ENCODE peak calls at places on chromosomes 16 and 17, in five cellular contexts. One of them, this sample, is unnamed.

GRCh38 chr16:52386694-52387093 is 160.2 kb downstream of the TOX3 start:
- DNase-seq in HEK293T: no peak
- DNase-seq in SK-N-SH: no peak
- DNase-seq in GM12878: no peak
- DNase-seq in HepG2: no peak
- DNase-seq in this sample: no peak

GRCh38 chr17:48025040-48025903 is 12.3 kb downstream of the COPZ2 start:
- DNase-seq in HEK293T: peak; percentile 98
- DNase-seq in SK-N-SH: peak; percentile 97
- DNase-seq in GM12878: peak; percentile 70
- DNase-seq in HepG2: peak; percentile 94
- DNase-seq in this sample: peak; percentile 97

GRCh38 chr16:47018223-47018891 is 44.9 kb upstream of the DNAJA2 start:
- DNase-seq in HEK293T: peak; percentile 81
- DNase-seq in SK-N-SH: peak; percentile 76
- DNase-seq in GM12878: peak; percentile 98
- DNase-seq in HepG2: peak; percentile 73
- DNase-seq in this sample: peak; percentile 58

GRCh38 chr17:34163681-34164080 is 91.4 kb upstream of the CCL2 start:
- DNase-seq in HEK293T: peak; percentile 9
- DNase-seq in SK-N-SH: peak; percentile 60
- DNase-seq in GM12878: no peak
- DNase-seq in HepG2: peak; percentile 9
- DNase-seq in this sample: peak; percentile 34

GRCh38 chr17:49260011-49260921 is 29.7 kb upstream of the PHOSPHO1 start:
- DNase-seq in HEK293T: peak; percentile 67
- DNase-seq in SK-N-SH: peak; percentile 81
- DNase-seq in GM12878: no peak
- DNase-seq in HepG2: peak; percentile 35
- DNase-seq in this sample: peak; percentile 39

GRCh38 chr17:75231071-75231470 is 25.6 kb downstream of the NUP85 start:
- DNase-seq in HEK293T: no peak
- DNase-seq in SK-N-SH: no peak
- DNase-seq in GM12878: no peak
- DNase-seq in HepG2: no peak
- DNase-seq in this sample: no peak

GRCh38 chr16:12458591-12459400 is 344.9 kb downstream of the CPPED1 start:
- DNase-seq in HEK293T: no peak
- DNase-seq in SK-N-SH: no peak
- DNase-seq in GM12878: no peak
- DNase-seq in HepG2: no peak
- DNase-seq in this sample: no peak

GRCh38 chr17:28901866-28902818 is 737 bp downstream of the DHRS13 start:
- DNase-seq in HEK293T: peak; percentile 35
- DNase-seq in SK-N-SH: peak; percentile 83
- DNase-seq in GM12878: no peak
- DNase-seq in HepG2: no peak
- DNase-seq in this sample: peak; percentile 76

GRCh38 chr17:57987582-57988300 is at the start of gene VEZF1:
- DNase-seq in HEK293T: peak; percentile 74
- DNase-seq in SK-N-SH: peak; percentile 96
- DNase-seq in GM12878: no peak
- DNase-seq in HepG2: peak; percentile 68
- DNase-seq in this sample: peak; percentile 92

GRCh38 chr16:47136101-47136820 is 7.5 kb downstream of the NETO2 start:
- DNase-seq in HEK293T: no peak
- DNase-seq in SK-N-SH: no peak
- DNase-seq in GM12878: no peak
- DNase-seq in HepG2: peak; percentile 13
- DNase-seq in this sample: no peak

GRCh38 chr17:9432867-9433495 is 142.6 kb downstream of the STX8 start:
- DNase-seq in HEK293T: no peak
- DNase-seq in SK-N-SH: no peak
- DNase-seq in GM12878: no peak
- DNase-seq in HepG2: no peak
- DNase-seq in this sample: no peak

GRCh38 chr16:81600275-81600674 is 155.7 kb downstream of the CMIP start:
- DNase-seq in HEK293T: no peak
- DNase-seq in SK-N-SH: peak; percentile 81
- DNase-seq in GM12878: no peak
- DNase-seq in HepG2: peak; percentile 84
- DNase-seq in this sample: no peak

GRCh38 chr16:57759131-57759530 is 23.6 kb downstream of the KATNB1 start:
- DNase-seq in HEK293T: no peak
- DNase-seq in SK-N-SH: no peak
- DNase-seq in GM12878: no peak
- DNase-seq in HepG2: no peak
- DNase-seq in this sample: no peak

GRCh38 chr17:13329421-13329820 is 272.3 kb downstream of the HS3ST3A1 start:
- DNase-seq in HEK293T: no peak
- DNase-seq in SK-N-SH: no peak
- DNase-seq in GM12878: no peak
- DNase-seq in HepG2: no peak
- DNase-seq in this sample: no peak

GRCh38 chr17:17739388-17740066 is 58.3 kb downstream of the RAI1 start:
- DNase-seq in HEK293T: no peak
- DNase-seq in SK-N-SH: peak; percentile 78
- DNase-seq in GM12878: no peak
- DNase-seq in HepG2: no peak
- DNase-seq in this sample: peak; percentile 81

GRCh38 chr17:79793924-79794304 is 3.0 kb downstream of the CBX8 start:
- DNase-seq in HEK293T: peak; percentile 51
- DNase-seq in SK-N-SH: peak; percentile 94
- DNase-seq in GM12878: no peak
- DNase-seq in HepG2: no peak
- DNase-seq in this sample: peak; percentile 76

GRCh38 chr16:27704252-27704651 is 154.3 kb downstream of the KATNIP start:
- DNase-seq in HEK293T: no peak
- DNase-seq in SK-N-SH: no peak
- DNase-seq in GM12878: no peak
- DNase-seq in HepG2: no peak
- DNase-seq in this sample: no peak

GRCh38 chr17:34246872-34247271 is 8.2 kb upstream of the CCL2 start:
- DNase-seq in HEK293T: no peak
- DNase-seq in SK-N-SH: no peak
- DNase-seq in GM12878: no peak
- DNase-seq in HepG2: no peak
- DNase-seq in this sample: no peak

GRCh38 chr16:15988268-15989013 is 39.0 kb downstream of the ABCC1 start:
- DNase-seq in HEK293T: no peak
- DNase-seq in SK-N-SH: no peak
- DNase-seq in GM12878: no peak
- DNase-seq in HepG2: no peak
- DNase-seq in this sample: peak; percentile 87

GRCh38 chr17:81991684-81992513 is 14.5 kb downstream of the ASPSCR1 start:
- DNase-seq in HEK293T: no peak
- DNase-seq in SK-N-SH: peak; percentile 81
- DNase-seq in GM12878: no peak
- DNase-seq in HepG2: peak; percentile 98
- DNase-seq in this sample: no peak

GRCh38 chr17:80718428-80718827 is 173.8 kb downstream of the RPTOR start:
- DNase-seq in HEK293T: no peak
- DNase-seq in SK-N-SH: no peak
- DNase-seq in GM12878: no peak
- DNase-seq in HepG2: peak; percentile 21
- DNase-seq in this sample: no peak

GRCh38 chr17:8747731-8748130 is 3.1 kb upstream of the CCDC42 start:
- DNase-seq in HEK293T: no peak
- DNase-seq in SK-N-SH: no peak
- DNase-seq in GM12878: no peak
- DNase-seq in HepG2: no peak
- DNase-seq in this sample: no peak

GRCh38 chr17:21355586-21355985 is 20.6 kb upstream of the KCNJ12 start:
- DNase-seq in HEK293T: no peak
- DNase-seq in SK-N-SH: no peak
- DNase-seq in GM12878: no peak
- DNase-seq in HepG2: no peak
- DNase-seq in this sample: no peak

GRCh38 chr17:44385287-44386181 is 3.9 kb downstream of the ITGA2B start:
- DNase-seq in HEK293T: peak; percentile 94
- DNase-seq in SK-N-SH: peak; percentile 97
- DNase-seq in GM12878: no peak
- DNase-seq in HepG2: peak; percentile 65
- DNase-seq in this sample: peak; percentile 93

GRCh38 chr16:70703041-70703834 is 17.4 kb upstream of the MTSS2 start:
- DNase-seq in HEK293T: peak; percentile 38
- DNase-seq in SK-N-SH: peak; percentile 88
- DNase-seq in GM12878: no peak
- DNase-seq in HepG2: peak; percentile 79
- DNase-seq in this sample: peak; percentile 38

GRCh38 chr16:70657956-70658355 is 11.6 kb downstream of the IL34 start:
- DNase-seq in HEK293T: no peak
- DNase-seq in SK-N-SH: no peak
- DNase-seq in GM12878: no peak
- DNase-seq in HepG2: no peak
- DNase-seq in this sample: no peak

GRCh38 chr17:21001813-21002221 is 41.0 kb downstream of the USP22 start:
- DNase-seq in HEK293T: no peak
- DNase-seq in SK-N-SH: no peak
- DNase-seq in GM12878: no peak
- DNase-seq in HepG2: no peak
- DNase-seq in this sample: no peak

GRCh38 chr17:67066717-67067116 is 22.4 kb downstream of the CACNG1 start:
- DNase-seq in HEK293T: no peak
- DNase-seq in SK-N-SH: no peak
- DNase-seq in GM12878: no peak
- DNase-seq in HepG2: no peak
- DNase-seq in this sample: no peak

GRCh38 chr16:87002717-87003413 is 314.3 kb downstream of the C16orf95 start:
- DNase-seq in HEK293T: no peak
- DNase-seq in SK-N-SH: no peak
- DNase-seq in GM12878: no peak
- DNase-seq in HepG2: no peak
- DNase-seq in this sample: no peak

GRCh38 chr17:52709724-52710123 is 551.2 kb upstream of the CA10 start:
- DNase-seq in HEK293T: no peak
- DNase-seq in SK-N-SH: no peak
- DNase-seq in GM12878: no peak
- DNase-seq in HepG2: no peak
- DNase-seq in this sample: no peak

DNA sequence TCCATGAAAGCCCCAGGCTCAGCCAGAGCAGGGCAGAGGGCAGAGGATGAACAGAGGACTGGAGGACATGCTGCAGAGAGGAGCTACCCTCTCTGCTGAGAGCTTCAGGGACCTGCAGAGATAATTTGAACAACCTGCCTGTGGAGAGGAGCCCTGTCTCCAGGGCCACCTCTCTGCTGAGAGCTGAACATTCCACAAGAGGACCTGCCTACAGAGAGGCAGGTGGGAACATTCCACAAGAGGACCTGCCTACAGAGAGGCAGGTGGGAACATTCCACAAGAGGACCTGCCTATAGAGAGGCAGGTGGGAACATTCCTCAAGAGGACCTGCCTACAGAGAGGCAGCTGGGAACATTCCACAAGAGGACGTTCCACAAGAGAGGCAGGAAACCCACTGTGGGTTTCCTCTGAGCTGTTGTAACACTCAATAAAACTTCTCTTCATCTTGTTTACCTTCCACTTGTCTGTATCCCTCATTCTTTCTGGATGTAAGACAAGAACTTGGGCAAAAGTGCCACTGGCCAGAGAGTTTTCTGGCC is 551.9 kb upstream of the CA10 start:
- DNase-seq in HEK293T: no peak
- DNase-seq in SK-N-SH: no peak
- DNase-seq in GM12878: no peak
- DNase-seq in HepG2: no peak
- DNase-seq in this sample: no peak
- TF ChIP-seq FOXM1 in HEK293T: no peak
- TF ChIP-seq FOXM1 in SK-N-SH: no peak
- TF ChIP-seq FOXM1 in GM12878: no peak
- TF ChIP-seq FOXM1 in HepG2: no peak
- TF ChIP-seq FOXM1 in this sample: no peak

GRCh38 chr16:4855804-4856203 is 8.5 kb downstream of the UBN1 start:
- DNase-seq in HEK293T: no peak
- DNase-seq in SK-N-SH: no peak
- DNase-seq in GM12878: no peak
- DNase-seq in HepG2: no peak
- DNase-seq in this sample: no peak

GRCh38 chr16:4859900-4860255 is 12.6 kb downstream of the UBN1 start:
- DNase-seq in HEK293T: no peak
- DNase-seq in SK-N-SH: no peak
- DNase-seq in GM12878: no peak
- DNase-seq in HepG2: no peak
- DNase-seq in this sample: no peak

GRCh38 chr16:4852221-4852872 is 5.1 kb downstream of the UBN1 start:
- DNase-seq in HEK293T: no peak
- DNase-seq in SK-N-SH: no peak
- DNase-seq in GM12878: no peak
- DNase-seq in HepG2: no peak
- DNase-seq in this sample: peak; percentile 75

GRCh38 chr16:4859190-4859899 is 12.1 kb downstream of the UBN1 start:
- DNase-seq in HEK293T: no peak
- DNase-seq in SK-N-SH: no peak
- DNase-seq in GM12878: no peak
- DNase-seq in HepG2: no peak
- DNase-seq in this sample: no peak

GRCh38 chr16:4855371-4855770 is 8.1 kb downstream of the UBN1 start:
- DNase-seq in HEK293T: no peak
- DNase-seq in SK-N-SH: no peak
- DNase-seq in GM12878: no peak
- DNase-seq in HepG2: no peak
- DNase-seq in this sample: no peak
- TF ChIP-seq FOXM1 in HEK293T: no peak
- TF ChIP-seq FOXM1 in SK-N-SH: no peak
- TF ChIP-seq FOXM1 in GM12878: no peak
- TF ChIP-seq FOXM1 in HepG2: no peak
- TF ChIP-seq FOXM1 in this sample: no peak

GRCh38 chr16:24015923-24016322 is 180.1 kb downstream of the PRKCB start:
- DNase-seq in HEK293T: peak; percentile 13
- DNase-seq in SK-N-SH: no peak
- DNase-seq in GM12878: no peak
- DNase-seq in HepG2: no peak
- DNase-seq in this sample: no peak
- TF ChIP-seq FOXM1 in HEK293T: no peak
- TF ChIP-seq FOXM1 in SK-N-SH: no peak
- TF ChIP-seq FOXM1 in GM12878: no peak
- TF ChIP-seq FOXM1 in HepG2: no peak
- TF ChIP-seq FOXM1 in this sample: no peak

DNA sequence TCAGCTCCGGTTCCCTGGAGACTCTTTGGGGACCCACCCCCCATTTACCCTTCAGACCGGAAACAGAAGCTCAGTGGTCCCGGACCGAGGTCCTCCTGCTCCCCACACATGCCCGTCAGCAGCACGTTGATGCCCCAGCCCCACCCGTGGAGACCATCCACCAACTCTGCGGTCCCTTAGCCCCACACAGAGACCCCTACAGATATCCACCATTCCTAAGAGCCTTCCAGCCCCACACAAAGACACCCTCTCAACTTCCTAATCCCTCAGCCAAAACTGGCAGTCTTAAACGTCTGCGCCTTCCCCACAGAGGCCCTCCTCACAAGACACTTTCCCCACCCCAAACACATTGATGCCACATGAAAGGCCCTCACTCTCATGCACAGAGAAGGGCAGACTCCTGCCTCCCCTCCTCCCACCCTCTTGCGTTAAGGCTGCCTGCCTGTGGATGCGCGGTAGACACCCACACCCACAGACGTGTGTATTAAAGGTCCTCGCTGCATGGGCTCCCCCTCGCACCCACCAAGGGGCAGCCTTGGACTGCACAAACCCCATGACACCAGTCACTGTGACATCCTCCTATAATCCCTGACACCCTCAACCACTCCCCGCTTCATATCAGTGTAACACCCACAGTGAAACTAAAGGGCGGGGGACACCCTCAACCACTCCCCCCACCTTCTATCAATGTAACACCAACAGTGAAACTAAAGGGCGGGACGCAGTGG is 58.2 kb upstream of the RPH3AL start:
- DNase-seq in HEK293T: no peak
- DNase-seq in SK-N-SH: peak; percentile 48
- DNase-seq in GM12878: no peak
- DNase-seq in HepG2: no peak
- DNase-seq in this sample: peak; percentile 29
- TF ChIP-seq FOXM1 in HEK293T: no peak
- TF ChIP-seq FOXM1 in SK-N-SH: no peak
- TF ChIP-seq FOXM1 in GM12878: no peak
- TF ChIP-seq FOXM1 in HepG2: no peak
- TF ChIP-seq FOXM1 in this sample: no peak